ENCODE peak calls at places on chromosomes 11 and 22, in six cellular contexts. S is A549, Z is H1, G is K562, K is HepG2, Q is SK-N-SH. U is an unnamed sample.

GRCh38 chr22:31942091-31942490 is 2.2 kb upstream of the YWHAH start:
- DNase-seq in S (no peak), Z (no peak), G (no peak), K (no peak), Q (no peak), U (no peak)

GRCh38 chr11:36441610-36442208 is 68.4 kb downstream of the TRAF6 start:
- DNase-seq in S (no peak), Z (no peak), G (no peak), K (no peak), Q (no peak), U (peak)

GRCh38 chr11:9787981-9788521 is 124.2 kb downstream of the SWAP70 start:
- DNase-seq in S (no peak), Z (no peak), G (no peak), K (no peak), Q (no peak), U (no peak)

GRCh38 chr22:23282089-23282501 is 101.8 kb downstream of the BCR start:
- DNase-seq in S (peak), Z (no peak), G (no peak), K (no peak), Q (no peak), U (no peak)

GRCh38 chr11:115985896-115986295 is 481.7 kb upstream of the CADM1 start:
- DNase-seq in S (no peak), Z (no peak), G (no peak), K (no peak), Q (no peak), U (no peak)

GRCh38 chr11:120912504-120912903 is 111.4 kb upstream of the TBCEL start:
- DNase-seq in S (peak), Z (no peak), G (no peak), K (peak), Q (peak), U (no peak)

GRCh38 chr11:100932474-100933100 is 197.0 kb downstream of the PGR start:
- DNase-seq in S (peak), Z (no peak), G (no peak), K (peak), Q (peak), U (no peak)

GRCh38 chr22:42680648-42681047 is 31.5 kb upstream of the CYB5R3 start:
- DNase-seq in S (peak), Z (no peak), G (no peak), K (no peak), Q (no peak), U (no peak)

GRCh38 chr11:823441-824291 is 4.1 kb upstream of the CRACR2B start:
- DNase-seq in S (no peak), Z (no peak), G (no peak), K (no peak), Q (no peak), U (no peak)

GRCh38 chr11:110075087-110075821 is 17.9 kb upstream of the ZC3H12C start:
- DNase-seq in S (no peak), Z (no peak), G (no peak), K (no peak), Q (no peak), U (no peak)

GRCh38 chr22:41530612-41531421 is 13.5 kb downstream of the POLR3H start:
- DNase-seq in S (no peak), Z (no peak), G (no peak), K (no peak), Q (no peak), U (no peak)

GRCh38 chr11:8253566-8253965 is 10.1 kb downstream of the LMO1 start:
- DNase-seq in S (no peak), Z (no peak), G (no peak), K (no peak), Q (no peak), U (no peak)

GRCh38 chr11:73784734-73785133 is 2.9 kb upstream of the MRPL48 start:
- DNase-seq in S (no peak), Z (no peak), G (no peak), K (no peak), Q (no peak), U (no peak)

GRCh38 chr11:7936615-7937014 is 4.9 kb downstream of the OR10A3 start:
- DNase-seq in S (no peak), Z (no peak), G (no peak), K (no peak), Q (no peak), U (no peak)

GRCh38 chr11:279966-280761 is 2.0 kb downstream of the NLRP6 start:
- DNase-seq in S (peak), Z (no peak), G (no peak), K (no peak), Q (peak), U (no peak)

GRCh38 chr22:47374901-47375575 is 612.6 kb downstream of the TBC1D22A start:
- DNase-seq in S (no peak), Z (no peak), G (no peak), K (no peak), Q (no peak), U (no peak)

GRCh38 chr22:22161924-22162851 is 82.4 kb upstream of the VPREB1 start:
- DNase-seq in S (no peak), Z (no peak), G (peak), K (no peak), Q (no peak), U (peak)

GRCh38 chr22:45179276-45180049 is 15.7 kb downstream of the NUP50 start:
- DNase-seq in S (no peak), Z (no peak), G (no peak), K (no peak), Q (no peak), U (no peak)

GRCh38 chr11:8813658-8814057 is 97.3 kb upstream of the AKIP1 start:
- DNase-seq in S (peak), Z (peak), G (peak), K (peak), Q (peak), U (no peak)

GRCh38 chr11:41799747-41800146 is 340.3 kb upstream of the LRRC4C start:
- DNase-seq in S (no peak), Z (no peak), G (no peak), K (no peak), Q (no peak), U (no peak)

GRCh38 chr11:65184146-65184545 is 2.4 kb downstream of the CAPN1 start:
- DNase-seq in S (no peak), Z (no peak), G (no peak), K (no peak), Q (no peak), U (no peak)

GRCh38 chr11:85826096-85826855 is 15.3 kb upstream of the SYTL2 start:
- DNase-seq in S (peak), Z (no peak), G (no peak), K (no peak), Q (peak), U (no peak)

GRCh38 chr11:27699242-27699925 is 871 bp downstream of the BDNF start:
- DNase-seq in S (peak), Z (no peak), G (no peak), K (no peak), Q (peak), U (no peak)

GRCh38 chr11:119791701-119792151 is 62.7 kb upstream of the NECTIN1 start:
- DNase-seq in S (peak), Z (no peak), G (no peak), K (no peak), Q (no peak), U (no peak)

GRCh38 chr11:27282141-27282590 is 80.8 kb downstream of the CCDC34 start:
- DNase-seq in S (peak), Z (no peak), G (no peak), K (peak), Q (no peak), U (no peak)

GRCh38 chr11:67050139-67050538 is 6.5 kb upstream of the RHOD start:
- DNase-seq in S (no peak), Z (no peak), G (no peak), K (peak), Q (no peak), U (no peak)

GRCh38 chr11:81071641-81072040 is 1630.8 kb upstream of the TENM4 start:
- DNase-seq in S (no peak), Z (no peak), G (no peak), K (no peak), Q (no peak), U (no peak)

GRCh38 chr11:22730319-22730718 is 63.9 kb downstream of the GAS2 start:
- DNase-seq in S (peak), Z (no peak), G (no peak), K (peak), Q (peak), U (no peak)

GRCh38 chr11:56624661-56625110 is 10.0 kb upstream of the OR5M1 start:
- DNase-seq in S (peak), Z (no peak), G (peak), K (peak), Q (peak), U (peak)

GRCh38 chr11:17581036-17581731 is 34.1 kb downstream of the OTOG start:
- DNase-seq in S (no peak), Z (no peak), G (no peak), K (no peak), Q (no peak), U (no peak)

GRCh38 chr11:7115775-7116174 is 27.0 kb downstream of the RBMXL2 start:
- DNase-seq in S (no peak), Z (no peak), G (no peak), K (no peak), Q (no peak), U (no peak)

GRCh38 chr11:113952070-113952469 is 22.8 kb upstream of the HTR3A start:
- DNase-seq in S (no peak), Z (no peak), G (no peak), K (no peak), Q (peak), U (no peak)

GRCh38 chr11:115751244-115751643 is 247.0 kb upstream of the CADM1 start:
- DNase-seq in S (no peak), Z (no peak), G (no peak), K (no peak), Q (no peak), U (no peak)

GRCh38 chr22:28798810-28799124 is 1.6 kb downstream of the XBP1 start:
- DNase-seq in S (no peak), Z (no peak), G (no peak), K (no peak), Q (no peak), U (no peak)

GRCh38 chr22:28801845-28802594 is 1.7 kb upstream of the XBP1 start:
- DNase-seq in S (no peak), Z (no peak), G (peak), K (peak), Q (no peak), U (no peak)

GRCh38 chr22:28800308-28801041 is at the start of gene XBP1:
- DNase-seq in S (peak), Z (peak), G (peak), K (peak), Q (peak), U (peak)

GRCh38 chr22:28799834-28800307 is 498 bp downstream of the XBP1 start:
- DNase-seq in S (no peak), Z (no peak), G (peak), K (no peak), Q (peak), U (no peak)

DNA sequence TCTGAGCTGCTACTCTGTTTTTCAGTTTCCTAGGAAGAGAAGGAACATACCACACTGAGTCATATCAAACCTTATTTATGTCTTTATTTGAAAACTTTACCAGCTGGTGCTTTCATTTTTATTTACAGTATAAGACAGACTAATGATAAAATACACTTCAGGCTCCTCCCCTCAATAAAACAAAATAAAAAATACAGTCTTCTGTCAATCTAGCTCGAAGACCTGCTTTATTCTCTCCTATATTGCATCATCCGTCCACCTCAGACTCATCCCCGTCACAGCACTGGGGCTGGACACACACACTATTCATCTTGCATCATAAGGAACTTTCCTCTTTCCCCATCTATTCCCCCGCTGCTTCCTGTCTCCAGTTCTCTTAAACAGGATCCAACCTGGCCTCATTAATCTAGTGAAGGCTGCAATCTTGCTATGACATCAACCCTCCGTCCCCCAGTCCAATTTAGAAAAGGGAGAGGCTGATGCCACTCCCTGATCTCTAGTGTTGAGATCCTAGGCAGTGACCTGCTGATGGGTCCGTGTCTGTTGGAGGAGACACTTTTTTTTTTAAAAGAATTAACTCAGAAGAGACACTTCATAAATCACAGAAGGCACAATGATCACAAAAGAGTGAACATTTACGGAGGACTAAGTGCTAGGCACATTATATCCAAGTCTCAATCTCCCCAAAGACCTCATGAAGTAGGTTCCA is 1.1 kb downstream of the XBP1 start:
- DNase-seq in S (peak), Z (no peak), G (peak), K (peak), Q (peak), U (no peak)
- TF ChIP-seq CHD2 in S (no peak), Z (no peak), G (no peak), K (no peak), Q (no peak), U (no peak)

GRCh38 chr11:69427906-69428880 is 53.3 kb upstream of the LINC01488 start:
- DNase-seq in S (no peak), Z (no peak), G (no peak), K (no peak), Q (no peak), U (no peak)

GRCh38 chr11:69425444-69425843 is 56.0 kb upstream of the LINC01488 start:
- DNase-seq in S (no peak), Z (no peak), G (no peak), K (no peak), Q (no peak), U (no peak)

GRCh38 chr11:69425895-69426544 is 55.4 kb upstream of the LINC01488 start:
- DNase-seq in S (no peak), Z (no peak), G (no peak), K (no peak), Q (no peak), U (no peak)

GRCh38 chr11:69429716-69430491 is 51.6 kb upstream of the LINC01488 start:
- DNase-seq in S (no peak), Z (no peak), G (no peak), K (no peak), Q (no peak), U (no peak)

DNA sequence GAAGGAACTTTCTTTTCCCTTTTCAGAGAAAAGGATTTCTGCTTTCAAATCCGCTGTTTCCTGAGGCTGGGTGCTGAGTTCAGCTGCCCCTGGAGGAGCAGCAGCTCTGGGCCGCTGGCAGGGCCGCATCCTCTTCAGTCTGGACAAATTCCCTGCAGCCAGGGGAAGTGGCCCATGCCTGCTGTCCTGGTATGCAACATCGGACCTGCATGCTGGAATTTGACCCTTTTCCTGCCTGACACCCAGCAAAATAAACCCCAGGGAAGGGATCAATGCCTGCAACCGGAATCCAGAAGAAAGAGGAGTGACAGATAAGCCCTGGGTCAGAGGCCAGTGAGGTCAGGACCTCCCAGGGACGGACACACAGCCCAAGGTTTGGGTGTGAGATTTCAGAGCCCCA is 54.1 kb upstream of the LINC01488 start:
- DNase-seq in S (no peak), Z (no peak), G (no peak), K (peak), Q (no peak), U (no peak)
- TF ChIP-seq CHD2 in S (no peak), Z (no peak), G (no peak), K (no peak), Q (no peak), U (no peak)

GRCh38 chr11:118742304-118742703 is 48.7 kb downstream of the DDX6 start:
- DNase-seq in S (no peak), Z (no peak), G (no peak), K (peak), Q (no peak), U (no peak)

GRCh38 chr11:118748056-118748455 is 42.9 kb downstream of the DDX6 start:
- DNase-seq in S (no peak), Z (no peak), G (no peak), K (peak), Q (no peak), U (no peak)

GRCh38 chr11:118746988-118747585 is 43.9 kb downstream of the DDX6 start:
- DNase-seq in S (no peak), Z (no peak), G (no peak), K (no peak), Q (no peak), U (no peak)

GRCh38 chr11:118740892-118741291 is 50.1 kb downstream of the DDX6 start:
- DNase-seq in S (no peak), Z (no peak), G (no peak), K (no peak), Q (no peak), U (no peak)

GRCh38 chr11:118744001-118744400 is 47.0 kb downstream of the DDX6 start:
- DNase-seq in S (no peak), Z (no peak), G (no peak), K (no peak), Q (peak), U (no peak)
- TF ChIP-seq CHD2 in S (no peak), Z (no peak), G (no peak), K (no peak), Q (peak), U (no peak)

DNA sequence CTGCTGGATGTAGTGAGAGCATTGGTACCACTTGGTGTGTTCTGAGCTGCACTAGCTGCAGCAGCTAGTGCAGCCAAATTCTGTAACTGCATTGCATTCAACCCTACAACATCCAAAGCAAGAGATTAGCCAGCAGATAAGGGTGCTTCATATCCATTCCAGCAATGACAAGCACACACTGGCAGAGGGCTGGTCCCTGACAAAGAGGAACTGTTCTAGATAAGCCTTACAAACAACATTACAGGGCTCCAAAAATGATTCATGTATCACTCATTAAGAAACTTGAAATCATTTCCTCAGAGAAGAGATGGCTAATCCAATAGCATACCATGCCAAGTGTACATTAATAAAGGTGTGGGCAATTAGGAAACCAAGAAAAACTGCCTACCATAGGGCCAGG is 28.4 kb upstream of the RAPSN start:
- DNase-seq in S (no peak), Z (no peak), G (no peak), K (no peak), Q (no peak), U (no peak)
- TF ChIP-seq CHD2 in S (no peak), Z (no peak), G (no peak), K (no peak), Q (no peak), U (no peak)

GRCh38 chr11:46120361-46120710 is 918 bp downstream of the PHF21A start:
- DNase-seq in S (no peak), Z (no peak), G (peak), K (no peak), Q (no peak), U (no peak)
- TF ChIP-seq CHD2 in S (no peak), Z (no peak), G (no peak), K (no peak), Q (no peak), U (no peak)